ENCODE peak calls at places on chromosomes 12 and 14, in eight cellular contexts. One of them, this sample, is unnamed.

GRCh38 chr12:102848832-102849231 is 68.2 kb downstream of the PAH start:
- DNase-seq in non-pigmented ciliary epithelial cell: no peak
- DNase-seq in NCI-H2029: no peak
- DNase-seq in endodermal cell: peak; percentile 85
- DNase-seq in AG10803: no peak
- DNase-seq in adipocyte: no peak
- DNase-seq in fibroblast of lung: no peak
- DNase-seq in naive thymus-derived CD8-positive, alpha-beta T cell: no peak
- DNase-seq in this sample: no peak

GRCh38 chr12:71556881-71557280 is 106.8 kb downstream of the ZFC3H1 start:
- DNase-seq in AG10803: peak; percentile 91
- DNase-seq in endodermal cell: peak; percentile 85
- DNase-seq in NCI-H2029: no peak
- DNase-seq in non-pigmented ciliary epithelial cell: peak; percentile 81
- DNase-seq in naive thymus-derived CD8-positive, alpha-beta T cell: no peak
- DNase-seq in fibroblast of lung: peak; percentile 94
- DNase-seq in adipocyte: peak; percentile 76
- DNase-seq in this sample: peak; percentile 86

GRCh38 chr12:71567562-71567961 is 96.1 kb downstream of the ZFC3H1 start:
- DNase-seq in AG10803: no peak
- DNase-seq in non-pigmented ciliary epithelial cell: no peak
- DNase-seq in NCI-H2029: no peak
- DNase-seq in endodermal cell: no peak
- DNase-seq in fibroblast of lung: no peak
- DNase-seq in naive thymus-derived CD8-positive, alpha-beta T cell: no peak
- DNase-seq in adipocyte: no peak
- DNase-seq in this sample: no peak

GRCh38 chr14:94081386-94081820 is 293 bp downstream of the IFI27L1 start:
- DNase-seq in NCI-H2029: no peak
- DNase-seq in fibroblast of lung: no peak
- DNase-seq in AG10803: no peak
- DNase-seq in naive thymus-derived CD8-positive, alpha-beta T cell: no peak
- DNase-seq in endodermal cell: no peak
- DNase-seq in adipocyte: peak; percentile 38
- DNase-seq in non-pigmented ciliary epithelial cell: no peak
- DNase-seq in this sample: no peak

GRCh38 chr12:131053567-131053966 is 99.9 kb downstream of the ADGRD1 start:
- DNase-seq in endodermal cell: no peak
- DNase-seq in fibroblast of lung: no peak
- DNase-seq in adipocyte: no peak
- DNase-seq in AG10803: no peak
- DNase-seq in NCI-H2029: no peak
- DNase-seq in non-pigmented ciliary epithelial cell: no peak
- DNase-seq in naive thymus-derived CD8-positive, alpha-beta T cell: no peak
- DNase-seq in this sample: no peak

GRCh38 chr14:61034416-61035100 is 53.5 kb downstream of the SLC38A6 start:
- DNase-seq in endodermal cell: no peak
- DNase-seq in non-pigmented ciliary epithelial cell: no peak
- DNase-seq in fibroblast of lung: no peak
- DNase-seq in AG10803: no peak
- DNase-seq in NCI-H2029: peak; percentile 90
- DNase-seq in adipocyte: peak; percentile 21
- DNase-seq in naive thymus-derived CD8-positive, alpha-beta T cell: no peak
- DNase-seq in this sample: no peak

GRCh38 chr12:44889162-44889561 is 13.0 kb upstream of the NELL2 start:
- DNase-seq in AG10803: no peak
- DNase-seq in non-pigmented ciliary epithelial cell: peak; percentile 9
- DNase-seq in adipocyte: no peak
- DNase-seq in naive thymus-derived CD8-positive, alpha-beta T cell: no peak
- DNase-seq in endodermal cell: peak; percentile 42
- DNase-seq in fibroblast of lung: peak; percentile 5
- DNase-seq in NCI-H2029: no peak
- DNase-seq in this sample: no peak

GRCh38 chr14:101716956-101717662 is 44.4 kb upstream of the PPP2R5C start:
- DNase-seq in fibroblast of lung: peak; percentile 29
- DNase-seq in AG10803: no peak
- DNase-seq in non-pigmented ciliary epithelial cell: no peak
- DNase-seq in naive thymus-derived CD8-positive, alpha-beta T cell: no peak
- DNase-seq in endodermal cell: peak; percentile 43
- DNase-seq in adipocyte: no peak
- DNase-seq in NCI-H2029: no peak
- DNase-seq in this sample: no peak

GRCh38 chr14:63468273-63468672 is 74.9 kb downstream of the PPP2R5E start:
- DNase-seq in non-pigmented ciliary epithelial cell: no peak
- DNase-seq in fibroblast of lung: no peak
- DNase-seq in NCI-H2029: no peak
- DNase-seq in endodermal cell: no peak
- DNase-seq in AG10803: no peak
- DNase-seq in naive thymus-derived CD8-positive, alpha-beta T cell: no peak
- DNase-seq in adipocyte: no peak
- DNase-seq in this sample: no peak

GRCh38 chr12:89138048-89138852 is 214.1 kb downstream of the DUSP6 start:
- DNase-seq in NCI-H2029: no peak
- DNase-seq in adipocyte: no peak
- DNase-seq in endodermal cell: no peak
- DNase-seq in AG10803: peak; percentile 13
- DNase-seq in naive thymus-derived CD8-positive, alpha-beta T cell: no peak
- DNase-seq in non-pigmented ciliary epithelial cell: no peak
- DNase-seq in fibroblast of lung: peak; percentile 52
- DNase-seq in this sample: peak; percentile 47

GRCh38 chr14:104885031-104885972 is 20.2 kb downstream of the CEP170B start:
- DNase-seq in adipocyte: no peak
- DNase-seq in NCI-H2029: no peak
- DNase-seq in naive thymus-derived CD8-positive, alpha-beta T cell: no peak
- DNase-seq in non-pigmented ciliary epithelial cell: no peak
- DNase-seq in endodermal cell: peak; percentile 38
- DNase-seq in AG10803: no peak
- DNase-seq in fibroblast of lung: no peak
- DNase-seq in this sample: no peak

GRCh38 chr14:35368139-35368460 is 36.4 kb downstream of the NFKBIA start:
- DNase-seq in endodermal cell: no peak
- DNase-seq in adipocyte: no peak
- DNase-seq in NCI-H2029: no peak
- DNase-seq in fibroblast of lung: no peak
- DNase-seq in naive thymus-derived CD8-positive, alpha-beta T cell: no peak
- DNase-seq in non-pigmented ciliary epithelial cell: no peak
- DNase-seq in AG10803: no peak
- DNase-seq in this sample: no peak

GRCh38 chr12:58540480-58541299 is 379.6 kb downstream of the LRIG3 start:
- DNase-seq in naive thymus-derived CD8-positive, alpha-beta T cell: no peak
- DNase-seq in endodermal cell: peak; percentile 96
- DNase-seq in AG10803: peak; percentile 88
- DNase-seq in fibroblast of lung: peak; percentile 83
- DNase-seq in adipocyte: peak; percentile 93
- DNase-seq in non-pigmented ciliary epithelial cell: peak; percentile 77
- DNase-seq in NCI-H2029: peak; percentile 63
- DNase-seq in this sample: peak; percentile 71

GRCh38 chr14:61184117-61184516 is 97.0 kb downstream of the TMEM30B start:
- DNase-seq in adipocyte: peak; percentile 44
- DNase-seq in non-pigmented ciliary epithelial cell: peak; percentile 70
- DNase-seq in naive thymus-derived CD8-positive, alpha-beta T cell: no peak
- DNase-seq in NCI-H2029: no peak
- DNase-seq in AG10803: peak; percentile 98
- DNase-seq in endodermal cell: no peak
- DNase-seq in fibroblast of lung: peak; percentile 96
- DNase-seq in this sample: peak; percentile 84

GRCh38 chr12:123141615-123142517 is 9.0 kb downstream of the PITPNM2 start:
- DNase-seq in adipocyte: peak; percentile 81
- DNase-seq in NCI-H2029: no peak
- DNase-seq in naive thymus-derived CD8-positive, alpha-beta T cell: no peak
- DNase-seq in AG10803: peak; percentile 71
- DNase-seq in endodermal cell: peak; percentile 67
- DNase-seq in non-pigmented ciliary epithelial cell: peak; percentile 65
- DNase-seq in fibroblast of lung: peak; percentile 91
- DNase-seq in this sample: peak; percentile 61

GRCh38 chr12:19951664-19952063 is 416.7 kb upstream of the PDE3A start:
- DNase-seq in non-pigmented ciliary epithelial cell: no peak
- DNase-seq in NCI-H2029: no peak
- DNase-seq in naive thymus-derived CD8-positive, alpha-beta T cell: no peak
- DNase-seq in adipocyte: no peak
- DNase-seq in AG10803: no peak
- DNase-seq in endodermal cell: no peak
- DNase-seq in fibroblast of lung: no peak
- DNase-seq in this sample: no peak

GRCh38 chr14:57205953-57206352 is 62.8 kb downstream of the EXOC5 start:
- DNase-seq in AG10803: no peak
- DNase-seq in non-pigmented ciliary epithelial cell: no peak
- DNase-seq in NCI-H2029: no peak
- DNase-seq in fibroblast of lung: no peak
- DNase-seq in adipocyte: no peak
- DNase-seq in naive thymus-derived CD8-positive, alpha-beta T cell: no peak
- DNase-seq in endodermal cell: no peak
- DNase-seq in this sample: no peak

GRCh38 chr12:124737040-124737419 is 126.6 kb downstream of the SCARB1 start:
- DNase-seq in AG10803: no peak
- DNase-seq in adipocyte: no peak
- DNase-seq in non-pigmented ciliary epithelial cell: no peak
- DNase-seq in endodermal cell: no peak
- DNase-seq in NCI-H2029: no peak
- DNase-seq in naive thymus-derived CD8-positive, alpha-beta T cell: no peak
- DNase-seq in fibroblast of lung: peak; percentile 79
- DNase-seq in this sample: no peak